ENCODE peak calls at places on chromosomes 1 and 21, in four cellular contexts. A is breast epithelium; D is stimulated activated CD8-positive, alpha-beta memory T cell treated with anti-CD3 and anti-CD28 coated beads, Interleukin-2, amount 100 ng/mL, for 48 hours; C is NCI-H524. N is an unnamed sample.

GRCh38 chr1:100736324-100736723 is 16.8 kb downstream of the VCAM1 start:
- DNase-seq in A (no peak), D (no peak), C (no peak), N (no peak)

GRCh38 chr1:210467440-210468040 is 138.8 kb downstream of the HHAT start:
- DNase-seq in A (no peak), D (no peak), C (no peak), N (no peak)

GRCh38 chr1:214440219-214440965 is 111.0 kb downstream of the PTPN14 start:
- DNase-seq in A (no peak), D (no peak), C (no peak), N (no peak)

GRCh38 chr1:243323481-243323880 is 67.6 kb downstream of the SDCCAG8 start:
- DNase-seq in A (no peak), D (no peak), C (no peak), N (no peak)

GRCh38 chr1:198281911-198282310 is 125.1 kb downstream of the NEK7 start:
- DNase-seq in A (no peak), D (no peak), C (no peak), N (no peak)

GRCh38 chr1:240407407-240407806 is 204.5 kb downstream of the GREM2 start:
- DNase-seq in A (no peak), D (no peak), C (no peak), N (no peak)

GRCh38 chr1:19436716-19437476 is 48.4 kb downstream of the CAPZB start:
- DNase-seq in A (peak; percentile 73), D (no peak), C (no peak), N (no peak)

GRCh38 chr1:202858306-202858705 is 30.6 kb downstream of the RABIF start:
- DNase-seq in A (no peak), D (no peak), C (no peak), N (no peak)

GRCh38 chr1:3036646-3037280 is 15.5 kb downstream of the ACTRT2 start:
- DNase-seq in A (no peak), D (no peak), C (no peak), N (no peak)

GRCh38 chr1:188065917-188066316 is 1237.2 kb downstream of the PLA2G4A start:
- DNase-seq in A (no peak), D (no peak), C (no peak), N (no peak)

GRCh38 chr1:200364121-200364759 is 45.6 kb downstream of the ZNF281 start:
- DNase-seq in A (no peak), D (no peak), C (no peak), N (no peak)

GRCh38 chr1:205121660-205122488 is at the start of gene RBBP5:
- DNase-seq in A (peak; percentile 93), D (peak; percentile 90), C (peak; percentile 91), N (peak; percentile 99)

GRCh38 chr1:200802865-200803512 is 64.3 kb downstream of the CAMSAP2 start:
- DNase-seq in A (peak; percentile 72), D (peak; percentile 60), C (peak; percentile 28), N (peak; percentile 81)

GRCh38 chr1:165073402-165074007 is 283.0 kb downstream of the LMX1A start:
- DNase-seq in A (no peak), D (no peak), C (peak; percentile 34), N (no peak)

GRCh38 chr1:24536391-24536840 is 19.5 kb upstream of the NCMAP start:
- DNase-seq in A (no peak), D (peak; percentile 55), C (no peak), N (peak; percentile 73)

GRCh38 chr1:9996624-9997582 is at the start of gene RBP7:
- DNase-seq in A (no peak), D (no peak), C (no peak), N (no peak)

GRCh38 chr1:66947267-66947666 is 22.5 kb downstream of the MIER1 start:
- DNase-seq in A (no peak), D (no peak), C (no peak), N (no peak)

GRCh38 chr21:35328856-35329455 is 279.9 kb upstream of the RUNX1 start:
- DNase-seq in A (no peak), D (no peak), C (no peak), N (no peak)

GRCh38 chr1:39230261-39231190 is 26.0 kb downstream of the MACF1 start:
- DNase-seq in A (no peak), D (no peak), C (no peak), N (no peak)

GRCh38 chr1:8721681-8722324 is 95.6 kb downstream of the RERE start:
- DNase-seq in A (no peak), D (no peak), C (no peak), N (no peak)

GRCh38 chr1:4010811-4011605 is 110.9 kb upstream of the C1orf174 start:
- DNase-seq in A (no peak), D (no peak), C (no peak), N (no peak)

GRCh38 chr1:38274974-38275373 is 228.4 kb upstream of the POU3F1 start:
- DNase-seq in A (no peak), D (no peak), C (no peak), N (no peak)

GRCh38 chr1:225554216-225554812 is 98.6 kb downstream of the ENAH start:
- DNase-seq in A (no peak), D (no peak), C (no peak), N (no peak)

GRCh38 chr1:200857804-200858203 is 15.0 kb upstream of the GPR25 start:
- DNase-seq in A (no peak), D (no peak), C (no peak), N (no peak)

GRCh38 chr1:40911105-40911504 is 48.9 kb upstream of the CITED4 start:
- DNase-seq in A (no peak), D (no peak), C (no peak), N (no peak)

GRCh38 chr1:62423580-62424242 is 13.1 kb upstream of the USP1 start:
- DNase-seq in A (no peak), D (no peak), C (no peak), N (no peak)